ENCODE peak calls at places on chromosomes 16 and 17, in four cellular contexts. J is iPS-NIHi11; M is HEK293T; N is activated CD4-positive, alpha-beta T cell treated with anti-CD3 and anti-CD28 coated beads, Interleukin-2, amount 10 ng/mL, durations not matched to agents 7 days and 5 days. F is an unnamed sample.

GRCh38 chr17:82013341-82013740 is 9.3 kb downstream of the CENPX start:
- DNase-seq in J (peak), M (no peak), N (no peak), F (no peak)

GRCh38 chr16:53041196-53041977 is 11.3 kb downstream of the CHD9NB start:
- DNase-seq in J (no peak), M (no peak), N (no peak), F (peak)

GRCh38 chr16:53785044-53785443 is 81.1 kb downstream of the FTO start:
- DNase-seq in J (no peak), M (no peak), N (no peak), F (no peak)

GRCh38 chr17:66540131-66540781 is 237.8 kb downstream of the PRKCA start:
- DNase-seq in J (peak), M (no peak), N (no peak), F (peak)

GRCh38 chr16:85664580-85665372 is 24.0 kb downstream of the GINS2 start:
- DNase-seq in J (no peak), M (no peak), N (no peak), F (no peak)

GRCh38 chr17:3043737-3044365 is 19.6 kb downstream of the OR1D5 start:
- DNase-seq in J (no peak), M (peak), N (peak), F (peak)

GRCh38 chr17:57574040-57574513 is 171.0 kb downstream of the CCDC182 start:
- DNase-seq in J (no peak), M (no peak), N (no peak), F (no peak)

GRCh38 chr17:41563607-41564006 is 8.3 kb downstream of the KRT9 start:
- DNase-seq in J (no peak), M (no peak), N (no peak), F (peak)

GRCh38 chr16:67750466-67750865 is 31.4 kb upstream of the GFOD2 start:
- DNase-seq in J (no peak), M (no peak), N (no peak), F (no peak)

GRCh38 chr16:57379579-57379978 is 7.3 kb downstream of the CX3CL1 start:
- DNase-seq in J (no peak), M (no peak), N (no peak), F (no peak)

GRCh38 chr17:47199627-47200324 is 9.4 kb upstream of the MYL4 start:
- DNase-seq in J (no peak), M (no peak), N (no peak), F (no peak)

GRCh38 chr16:85936761-85937343 is 37.9 kb downstream of the IRF8 start:
- DNase-seq in J (no peak), M (no peak), N (no peak), F (no peak)

GRCh38 chr16:58854392-58854791 is 120.3 kb upstream of the GOT2 start:
- DNase-seq in J (no peak), M (no peak), N (no peak), F (peak)

GRCh38 chr17:80005360-80006338 is 30.0 kb downstream of the TBC1D16 start:
- DNase-seq in J (peak), M (peak), N (peak), F (peak)

GRCh38 chr16:53840472-53840871 is 136.5 kb downstream of the FTO start:
- DNase-seq in J (no peak), M (no peak), N (no peak), F (no peak)

GRCh38 chr17:7849185-7850117 is 5.4 kb upstream of the TMEM88 start:
- DNase-seq in J (no peak), M (no peak), N (no peak), F (no peak)

GRCh38 chr17:40358323-40359038 is 6.1 kb downstream of the GJD3 start:
- DNase-seq in J (peak), M (peak), N (peak), F (peak)

GRCh38 chr17:2749784-2750181 is 331 bp upstream of the CCDC92B start:
- DNase-seq in J (peak), M (peak), N (peak), F (peak)

GRCh38 chr16:2975161-2975795 is 5.0 kb downstream of the PKMYT1 start:
- DNase-seq in J (no peak), M (no peak), N (no peak), F (no peak)

GRCh38 chr17:42119301-42119700 is 1.9 kb downstream of the KAT2A start:
- DNase-seq in J (no peak), M (no peak), N (no peak), F (no peak)

GRCh38 chr16:1909661-1910231 is 8.5 kb downstream of the HS3ST6 start:
- DNase-seq in J (peak), M (no peak), N (no peak), F (no peak)

GRCh38 chr17:2177235-2177811 is 122.4 kb downstream of the HIC1 start:
- DNase-seq in J (no peak), M (no peak), N (no peak), F (no peak)

GRCh38 chr17:37089998-37090397 is 141.2 kb downstream of the AATF start:
- DNase-seq in J (no peak), M (no peak), N (peak), F (no peak)

GRCh38 chr16:11597268-11597690 is 10.6 kb upstream of the LITAF start:
- DNase-seq in J (no peak), M (no peak), N (no peak), F (no peak)

F was measured in mesendoderm.